ENCODE peak calls at places on chromosome 6, in four cellular contexts. One of them, this sample, is unnamed.

GRCh38 chr6:159125977-159126376 is 43.2 kb upstream of the FNDC1 start:
- DNase-seq in stimulated activated naive B cell treated with anti-CD40 and anti-IgM and Interleukin-4, amounts not matched to agents 10 μg/mL and 1 μg/mL and 100 μg/mL, for 72 hours: no peak
- DNase-seq in fibroblast of lung: no peak
- DNase-seq in brain microvascular endothelial cell: no peak
- DNase-seq in this sample: no peak

GRCh38 chr6:10532392-10532791 is 11.2 kb downstream of the GCNT2 start:
- DNase-seq in fibroblast of lung: no peak
- DNase-seq in brain microvascular endothelial cell: no peak
- DNase-seq in stimulated activated naive B cell treated with anti-CD40 and anti-IgM and Interleukin-4, amounts not matched to agents 10 μg/mL and 1 μg/mL and 100 μg/mL, for 72 hours: no peak
- DNase-seq in this sample: no peak

GRCh38 chr6:155850408-155850841 is 394.8 kb upstream of the NOX3 start:
- DNase-seq in brain microvascular endothelial cell: peak
- DNase-seq in stimulated activated naive B cell treated with anti-CD40 and anti-IgM and Interleukin-4, amounts not matched to agents 10 μg/mL and 1 μg/mL and 100 μg/mL, for 72 hours: no peak
- DNase-seq in fibroblast of lung: peak
- DNase-seq in this sample: no peak

GRCh38 chr6:72740135-72740534 is 118.3 kb downstream of the KCNQ5 start:
- DNase-seq in fibroblast of lung: no peak
- DNase-seq in stimulated activated naive B cell treated with anti-CD40 and anti-IgM and Interleukin-4, amounts not matched to agents 10 μg/mL and 1 μg/mL and 100 μg/mL, for 72 hours: peak
- DNase-seq in brain microvascular endothelial cell: peak
- DNase-seq in this sample: peak

GRCh38 chr6:30743099-30744053 is 889 bp upstream of the FLOT1 start:
- DNase-seq in stimulated activated naive B cell treated with anti-CD40 and anti-IgM and Interleukin-4, amounts not matched to agents 10 μg/mL and 1 μg/mL and 100 μg/mL, for 72 hours: no peak
- DNase-seq in fibroblast of lung: peak
- DNase-seq in brain microvascular endothelial cell: no peak
- DNase-seq in this sample: peak

GRCh38 chr6:44869321-44869897 is 458.7 kb upstream of the RUNX2 start:
- DNase-seq in stimulated activated naive B cell treated with anti-CD40 and anti-IgM and Interleukin-4, amounts not matched to agents 10 μg/mL and 1 μg/mL and 100 μg/mL, for 72 hours: peak
- DNase-seq in brain microvascular endothelial cell: no peak
- DNase-seq in fibroblast of lung: no peak
- DNase-seq in this sample: peak

GRCh38 chr6:398558-399078 is 7.1 kb downstream of the IRF4 start:
- DNase-seq in stimulated activated naive B cell treated with anti-CD40 and anti-IgM and Interleukin-4, amounts not matched to agents 10 μg/mL and 1 μg/mL and 100 μg/mL, for 72 hours: no peak
- DNase-seq in brain microvascular endothelial cell: no peak
- DNase-seq in fibroblast of lung: no peak
- DNase-seq in this sample: no peak

GRCh38 chr6:16670183-16670582 is 91.1 kb downstream of the ATXN1 start:
- DNase-seq in fibroblast of lung: no peak
- DNase-seq in stimulated activated naive B cell treated with anti-CD40 and anti-IgM and Interleukin-4, amounts not matched to agents 10 μg/mL and 1 μg/mL and 100 μg/mL, for 72 hours: no peak
- DNase-seq in brain microvascular endothelial cell: no peak
- DNase-seq in this sample: no peak

GRCh38 chr6:26383624-26384417 is 913 bp downstream of the BTN2A2 start:
- DNase-seq in fibroblast of lung: peak
- DNase-seq in stimulated activated naive B cell treated with anti-CD40 and anti-IgM and Interleukin-4, amounts not matched to agents 10 μg/mL and 1 μg/mL and 100 μg/mL, for 72 hours: no peak
- DNase-seq in brain microvascular endothelial cell: peak
- DNase-seq in this sample: no peak

This sample was measured in GM20000.